ENCODE peak calls at places on chromosomes 16 and 17, in nine cellular contexts. D, P, G, C, Y, J, N, W and V are unnamed samples.

GRCh38 chr17:48052956-48053757 is 5.0 kb downstream of the NFE2L1 start:
- DNase-seq in D (no peak), P (peak), G (peak), C (no peak), Y (no peak), J (no peak), N (no peak), W (peak), V (peak)

GRCh38 chr16:50741225-50741807 is 570 bp upstream of the CYLD start:
- DNase-seq in D (no peak), P (no peak), G (no peak), C (peak), Y (no peak), J (no peak), N (no peak), W (no peak), V (no peak)

GRCh38 chr16:48930951-48931553 is 321.1 kb upstream of the N4BP1 start:
- DNase-seq in D (no peak), P (no peak), G (no peak), C (no peak), Y (no peak), J (no peak), N (no peak), W (no peak), V (no peak)

GRCh38 chr16:8966781-8967436 is 3.2 kb upstream of the USP7 start:
- DNase-seq in D (no peak), P (peak), G (no peak), C (no peak), Y (no peak), J (no peak), N (no peak), W (no peak), V (no peak)

GRCh38 chr17:47292206-47292605 is 31.5 kb upstream of the EFCAB13 start:
- DNase-seq in D (no peak), P (no peak), G (no peak), C (no peak), Y (no peak), J (no peak), N (no peak), W (no peak), V (no peak)

GRCh38 chr17:1331708-1332107 is 52.2 kb downstream of the TRARG1 start:
- DNase-seq in D (no peak), P (peak), G (no peak), C (no peak), Y (no peak), J (no peak), N (no peak), W (no peak), V (no peak)

GRCh38 chr17:7313890-7314718 is 1.1 kb downstream of the GPS2 start:
- DNase-seq in D (no peak), P (peak), G (peak), C (no peak), Y (no peak), J (no peak), N (no peak), W (no peak), V (no peak)

GRCh38 chr17:12665263-12666210 is at the start of gene MYOCD:
- DNase-seq in D (peak), P (peak), G (peak), C (peak), Y (no peak), J (peak), N (peak), W (peak), V (no peak)

GRCh38 chr16:56354016-56354415 is 71.3 kb downstream of the AMFR start:
- DNase-seq in D (no peak), P (peak), G (no peak), C (no peak), Y (no peak), J (no peak), N (no peak), W (peak), V (no peak)

GRCh38 chr17:38538906-38539305 is 66.8 kb downstream of the SRCIN1 start:
- DNase-seq in D (no peak), P (no peak), G (no peak), C (no peak), Y (no peak), J (no peak), N (no peak), W (no peak), V (no peak)

GRCh38 chr16:49365711-49366509 is 7.7 kb upstream of the C16orf78 start:
- DNase-seq in D (no peak), P (no peak), G (no peak), C (no peak), Y (no peak), J (no peak), N (no peak), W (no peak), V (no peak)

GRCh38 chr16:67773099-67773498 is 33.3 kb downstream of the RANBP10 start:
- DNase-seq in D (no peak), P (no peak), G (peak), C (no peak), Y (no peak), J (no peak), N (no peak), W (peak), V (peak)

GRCh38 chr16:73066927-73067670 is 19.2 kb upstream of the ZFHX3 start:
- DNase-seq in D (peak), P (peak), G (peak), C (peak), Y (no peak), J (no peak), N (no peak), W (no peak), V (peak)

GRCh38 chr16:2692251-2692947 is 10.1 kb downstream of the KCTD5 start:
- DNase-seq in D (no peak), P (peak), G (no peak), C (peak), Y (no peak), J (no peak), N (no peak), W (peak), V (no peak)

GRCh38 chr17:20997711-20998570 is 44.9 kb downstream of the USP22 start:
- DNase-seq in D (no peak), P (no peak), G (no peak), C (no peak), Y (no peak), J (no peak), N (no peak), W (no peak), V (no peak)

GRCh38 chr17:82399601-82400101 is 18.5 kb upstream of the HEXD start:
- DNase-seq in D (no peak), P (peak), G (no peak), C (no peak), Y (no peak), J (no peak), N (no peak), W (no peak), V (no peak)

GRCh38 chr17:77164483-77165030 is 23.8 kb downstream of the SEC14L1 start:
- DNase-seq in D (no peak), P (no peak), G (no peak), C (peak), Y (no peak), J (no peak), N (no peak), W (peak), V (no peak)

GRCh38 chr17:56131431-56131830 is 21.8 kb upstream of the ANKFN1 start:
- DNase-seq in D (peak), P (no peak), G (no peak), C (no peak), Y (no peak), J (no peak), N (no peak), W (no peak), V (no peak)

GRCh38 chr17:56121661-56122060 is 31.6 kb upstream of the ANKFN1 start:
- DNase-seq in D (no peak), P (no peak), G (peak), C (peak), Y (no peak), J (no peak), N (no peak), W (no peak), V (no peak)

GRCh38 chr17:56130030-56130429 is 23.2 kb upstream of the ANKFN1 start:
- DNase-seq in D (no peak), P (no peak), G (no peak), C (peak), Y (no peak), J (no peak), N (no peak), W (no peak), V (no peak)

DNA sequence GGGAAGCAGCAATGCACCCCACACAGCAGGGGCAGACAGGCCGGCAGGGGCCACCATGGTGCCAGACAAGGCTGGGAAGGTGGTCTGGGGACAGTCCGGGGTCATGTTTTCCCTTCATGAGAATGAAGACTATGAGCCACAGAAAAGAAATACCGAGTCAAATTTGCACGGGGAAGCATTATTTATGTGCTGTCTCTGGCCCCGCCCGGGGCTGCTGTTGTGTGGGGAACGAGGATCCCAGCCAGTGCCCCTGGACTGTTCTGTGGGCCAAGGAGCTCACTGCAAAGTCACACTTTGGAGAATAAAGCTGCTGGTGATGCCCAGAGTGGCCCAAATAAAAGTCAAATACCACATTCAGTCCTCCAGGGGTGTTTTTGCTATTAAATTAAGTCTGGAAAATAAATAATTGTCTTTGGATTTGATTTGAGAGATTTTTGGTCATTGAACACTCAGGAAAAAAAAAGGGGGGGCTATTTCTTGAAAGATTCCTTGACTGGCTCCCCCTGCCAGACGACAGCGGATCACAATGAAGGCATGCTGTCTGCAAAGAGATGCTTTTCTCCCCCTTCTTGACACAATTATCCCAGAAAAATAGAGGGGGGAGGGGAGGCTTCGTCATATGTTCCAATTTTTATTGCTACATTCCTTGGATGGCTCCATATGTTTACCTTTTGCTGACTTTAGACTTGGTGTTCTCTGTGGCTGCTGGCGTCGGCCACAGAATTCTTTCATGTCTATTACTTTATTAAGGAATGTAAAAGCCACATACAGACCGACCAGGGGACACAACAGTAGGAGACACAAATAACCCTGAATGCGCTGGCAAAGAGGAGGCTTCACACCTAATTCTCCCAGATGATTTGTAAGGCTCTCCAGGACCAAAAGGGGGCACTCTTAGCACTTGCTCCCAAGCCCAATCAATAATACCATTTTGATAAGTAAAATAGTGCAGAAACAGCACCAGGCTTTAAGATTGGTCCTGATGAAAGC is 27.1 kb upstream of the ANKFN1 start:
- DNase-seq in D (peak), P (peak), G (peak), C (peak), Y (peak), J (peak), N (peak), W (peak), V (peak)
- TF ChIP-seq CTCF in D (peak), P (peak), G (peak), C (peak), Y (peak), J (peak), N (peak), W (no peak), V (peak)

GRCh38 chr17:67376892-67377726 is at the start of gene PITPNC1:
- DNase-seq in D (peak), P (peak), G (peak), C (peak), Y (peak), J (peak), N (no peak), W (peak), V (peak)

GRCh38 chr17:67379251-67379630 is 2.2 kb downstream of the PITPNC1 start:
- DNase-seq in D (no peak), P (no peak), G (no peak), C (no peak), Y (no peak), J (no peak), N (no peak), W (no peak), V (no peak)

GRCh38 chr17:67376509-67376891 is 581 bp upstream of the PITPNC1 start:
- DNase-seq in D (peak), P (no peak), G (peak), C (no peak), Y (peak), J (no peak), N (peak), W (peak), V (no peak)

GRCh38 chr17:67378444-67379250 is 1.6 kb downstream of the PITPNC1 start:
- DNase-seq in D (peak), P (peak), G (peak), C (peak), Y (no peak), J (peak), N (no peak), W (peak), V (peak)

GRCh38 chr17:67377727-67378443 is 804 bp downstream of the PITPNC1 start:
- DNase-seq in D (peak), P (peak), G (peak), C (peak), Y (no peak), J (no peak), N (no peak), W (peak), V (peak)
- TF ChIP-seq CTCF in D (peak), P (no peak), G (peak), C (peak), Y (peak), J (peak), N (peak), W (peak), V (peak)

GRCh38 chr16:13510425-13511151 is 409.4 kb upstream of the ERCC4 start:
- DNase-seq in D (no peak), P (no peak), G (no peak), C (peak), Y (no peak), J (no peak), N (no peak), W (no peak), V (no peak)
- TF ChIP-seq CTCF in D (no peak), P (no peak), G (no peak), C (peak), Y (no peak), J (no peak), N (no peak), W (no peak), V (no peak)

GRCh38 chr16:648071-648785 is 937 bp upstream of the WDR90 start:
- DNase-seq in D (peak), P (peak), G (peak), C (peak), Y (no peak), J (no peak), N (no peak), W (peak), V (peak)
- TF ChIP-seq CTCF in D (peak), P (peak), G (peak), C (peak), Y (peak), J (peak), N (peak), W (no peak), V (peak)

GRCh38 chr16:66342294-66342900 is 24.1 kb upstream of the CDH5 start:
- DNase-seq in D (no peak), P (no peak), G (peak), C (peak), Y (no peak), J (no peak), N (no peak), W (peak), V (peak)
- TF ChIP-seq CTCF in D (peak), P (peak), G (peak), C (peak), Y (peak), J (peak), N (peak), W (no peak), V (peak)

GRCh38 chr17:9951803-9952202 is 46.7 kb upstream of the RCVRN start:
- DNase-seq in D (no peak), P (no peak), G (no peak), C (no peak), Y (no peak), J (no peak), N (no peak), W (no peak), V (no peak)
- TF ChIP-seq CTCF in D (no peak), P (no peak), G (no peak), C (no peak), Y (no peak), J (no peak), N (no peak), W (no peak), V (no peak)

GRCh38 chr17:30095507-30096244 is 20.9 kb upstream of the NSRP1 start:
- DNase-seq in D (peak), P (peak), G (peak), C (peak), Y (peak), J (peak), N (no peak), W (peak), V (peak)
- TF ChIP-seq CTCF in D (peak), P (peak), G (peak), C (peak), Y (peak), J (peak), N (peak), W (no peak), V (peak)

DNA sequence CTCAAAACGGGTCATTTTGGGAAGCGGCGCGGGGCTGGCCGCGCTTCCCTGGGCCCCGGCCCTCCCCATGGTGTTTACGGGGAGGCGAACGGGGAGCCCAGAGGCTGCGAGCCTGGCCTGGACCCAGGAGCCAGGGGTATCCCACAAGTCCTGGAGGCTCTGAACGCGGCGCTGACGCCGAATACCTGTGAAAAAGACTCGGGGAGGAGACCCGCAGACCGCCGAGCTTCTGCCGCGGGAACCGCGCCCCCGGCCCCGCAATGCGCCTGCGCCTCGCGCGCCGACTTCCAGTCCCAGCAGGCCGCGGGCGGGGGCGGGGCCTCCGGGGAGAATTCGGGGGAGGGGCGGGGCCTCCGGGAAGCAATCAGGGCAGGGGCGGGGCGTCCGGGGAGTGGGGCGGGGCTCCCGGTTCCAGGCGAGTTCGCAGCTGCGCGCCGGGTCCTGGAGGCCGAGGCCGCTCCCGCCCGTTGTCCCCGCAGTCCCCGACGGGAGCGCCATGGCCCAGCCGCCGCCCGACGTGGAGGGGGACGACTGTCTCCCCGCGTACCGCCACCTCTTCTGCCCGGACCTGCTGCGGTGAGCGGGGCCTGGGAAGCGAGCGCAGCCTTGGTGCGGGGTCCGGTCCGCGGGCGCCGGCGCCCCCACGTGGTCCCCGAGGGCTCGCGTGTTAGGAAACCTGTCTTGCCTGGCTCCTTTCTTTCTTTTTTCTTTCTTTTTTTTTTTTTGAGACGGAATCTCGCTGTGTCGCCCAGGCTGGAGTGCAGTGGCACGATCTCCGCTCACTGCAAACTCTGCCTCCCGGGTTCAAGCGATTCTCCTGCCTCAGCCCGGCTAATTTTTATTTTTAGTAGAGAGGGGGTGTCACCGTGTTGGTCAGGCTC is at the start of gene DECR2:
- DNase-seq in D (peak), P (peak), G (peak), C (peak), Y (peak), J (peak), N (no peak), W (peak), V (peak)
- TF ChIP-seq CTCF in D (peak), P (peak), G (peak), C (peak), Y (peak), J (peak), N (peak), W (no peak), V (peak)

GRCh38 chr16:87390641-87391323 is 1.4 kb upstream of the MAP1LC3B start:
- DNase-seq in D (no peak), P (no peak), G (no peak), C (peak), Y (no peak), J (no peak), N (no peak), W (no peak), V (no peak)

GRCh38 chr16:87393680-87394055 is 1.5 kb downstream of the MAP1LC3B start:
- DNase-seq in D (no peak), P (no peak), G (no peak), C (no peak), Y (no peak), J (no peak), N (no peak), W (no peak), V (no peak)

GRCh38 chr16:87392823-87393679 is 915 bp downstream of the MAP1LC3B start:
- DNase-seq in D (peak), P (peak), G (peak), C (peak), Y (no peak), J (no peak), N (no peak), W (peak), V (peak)

GRCh38 chr16:87391324-87391949 is 699 bp upstream of the MAP1LC3B start:
- DNase-seq in D (peak), P (peak), G (peak), C (peak), Y (no peak), J (no peak), N (no peak), W (peak), V (peak)

DNA sequence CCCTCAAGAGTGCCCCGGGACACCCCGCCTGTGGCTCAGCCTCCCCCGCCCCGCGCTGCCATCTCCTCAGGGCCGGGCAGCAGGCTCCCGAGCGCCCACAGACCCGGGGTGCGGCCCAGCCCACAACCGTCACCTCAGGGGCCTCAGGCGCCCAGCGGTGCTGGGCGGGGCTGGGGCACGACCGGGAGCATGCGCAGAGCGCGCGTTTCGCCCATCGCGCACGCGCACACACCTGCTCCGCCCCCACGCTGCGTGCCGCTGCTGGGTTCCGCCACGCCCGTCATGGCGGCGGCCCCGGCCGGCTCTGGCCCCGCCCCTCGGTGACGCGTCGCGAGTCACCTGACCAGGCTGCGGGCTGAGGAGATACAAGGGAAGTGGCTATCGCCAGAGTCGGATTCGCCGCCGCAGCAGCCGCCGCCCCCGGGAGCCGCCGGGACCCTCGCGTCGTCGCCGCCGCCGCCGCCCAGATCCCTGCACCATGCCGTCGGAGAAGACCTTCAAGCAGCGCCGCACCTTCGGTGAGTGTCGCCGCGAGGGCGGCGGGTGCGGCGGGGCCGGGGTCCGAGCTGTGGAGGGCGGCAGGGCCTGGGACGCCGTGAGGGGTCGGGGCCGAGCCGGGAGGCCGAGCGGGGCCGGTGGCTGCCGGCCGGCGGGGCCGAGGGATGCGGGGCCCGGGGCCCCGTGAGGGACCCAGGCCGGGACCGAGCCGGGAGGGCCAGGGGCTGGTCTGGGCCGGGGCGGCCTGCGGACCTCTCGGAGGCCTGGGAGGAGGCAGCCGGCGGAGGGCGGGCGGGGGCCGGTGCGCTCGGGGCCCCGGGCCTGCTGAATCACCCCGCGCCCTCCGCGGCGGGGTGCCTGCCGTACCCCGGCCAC is at the start of gene MAP1LC3B:
- DNase-seq in D (peak), P (peak), G (peak), C (peak), Y (peak), J (peak), N (peak), W (peak), V (peak)
- TF ChIP-seq CTCF in D (no peak), P (no peak), G (no peak), C (no peak), Y (no peak), J (no peak), N (no peak), W (no peak), V (no peak)